ENCODE peak calls at places on chromosomes 12 and 14, in nine cellular contexts. O, H, N, K, P, J, I, M and C are unnamed samples.

GRCh38 chr12:46108721-46109120 is 118.3 kb upstream of the SCAF11 start:
- DNase-seq in O (no peak), H (no peak), N (no peak), K (no peak), P (no peak), J (no peak), I (no peak), M (no peak), C (no peak)

GRCh38 chr12:90546511-90546910 is 408.5 kb downstream of the CCER1 start:
- DNase-seq in O (no peak), H (no peak), N (no peak), K (no peak), P (no peak), J (no peak), I (no peak), M (no peak), C (no peak)

GRCh38 chr14:55180434-55180833 is 11.0 kb downstream of the DLGAP5 start:
- DNase-seq in O (no peak), H (no peak), N (no peak), K (no peak), P (peak; percentile 18), J (no peak), I (no peak), M (no peak), C (no peak)

GRCh38 chr12:82635263-82635662 is 51.4 kb upstream of the TMTC2 start:
- DNase-seq in O (no peak), H (no peak), N (no peak), K (no peak), P (no peak), J (no peak), I (no peak), M (no peak), C (no peak)

GRCh38 chr14:78425332-78425731 is 255.2 kb downstream of the NRXN3 start:
- DNase-seq in O (no peak), H (no peak), N (no peak), K (no peak), P (no peak), J (no peak), I (no peak), M (no peak), C (no peak)

GRCh38 chr12:96352161-96352835 is 47.9 kb downstream of the CDK17 start:
- DNase-seq in O (no peak), H (no peak), N (no peak), K (no peak), P (no peak), J (no peak), I (no peak), M (no peak), C (no peak)

GRCh38 chr14:101020971-101021370 is 117.4 kb upstream of the RTL1 start:
- DNase-seq in O (no peak), H (no peak), N (no peak), K (peak; percentile 1), P (no peak), J (no peak), I (no peak), M (no peak), C (peak; percentile 17)

GRCh38 chr12:1583421-1584078 is 10.8 kb downstream of the FBXL14 start:
- DNase-seq in O (peak; percentile 83), H (peak; percentile 78), N (peak; percentile 42), K (peak; percentile 74), P (peak; percentile 79), J (peak; percentile 55), I (peak; percentile 36), M (peak; percentile 41), C (no peak)

GRCh38 chr14:72243309-72243708 is 311.1 kb downstream of the RGS6 start:
- DNase-seq in O (no peak), H (no peak), N (no peak), K (no peak), P (no peak), J (no peak), I (no peak), M (no peak), C (no peak)

GRCh38 chr12:82781288-82782078 is 94.8 kb downstream of the TMTC2 start:
- DNase-seq in O (no peak), H (no peak), N (no peak), K (no peak), P (peak; percentile 55), J (no peak), I (no peak), M (no peak), C (no peak)

GRCh38 chr12:1350055-1350933 is 244.1 kb downstream of the FBXL14 start:
- DNase-seq in O (no peak), H (no peak), N (no peak), K (no peak), P (peak; percentile 95), J (no peak), I (no peak), M (no peak), C (no peak)

GRCh38 chr14:104346112-104346462 is 207.7 kb downstream of the KIF26A start:
- DNase-seq in O (no peak), H (no peak), N (no peak), K (no peak), P (no peak), J (no peak), I (no peak), M (no peak), C (no peak)

GRCh38 chr12:117970334-117970733 is 1.5 kb upstream of the KSR2 start:
- DNase-seq in O (no peak), H (no peak), N (no peak), K (no peak), P (no peak), J (no peak), I (no peak), M (no peak), C (no peak)

GRCh38 chr14:103867523-103867953 is 20.2 kb upstream of the PPP1R13B start:
- DNase-seq in O (no peak), H (peak; percentile 71), N (no peak), K (no peak), P (no peak), J (no peak), I (no peak), M (no peak), C (peak; percentile 50)

GRCh38 chr12:31728289-31728916 is 418 bp downstream of the AMN1 start:
- DNase-seq in O (peak; percentile 73), H (peak; percentile 37), N (no peak), K (no peak), P (no peak), J (no peak), I (no peak), M (no peak), C (peak; percentile 69)

GRCh38 chr14:99143793-99144192 is 128.2 kb downstream of the BCL11B start:
- DNase-seq in O (no peak), H (no peak), N (no peak), K (no peak), P (no peak), J (no peak), I (no peak), M (no peak), C (no peak)

GRCh38 chr12:57546438-57547365 is at the start of gene DCTN2:
- DNase-seq in O (peak; percentile 98), H (peak; percentile 90), N (peak; percentile 86), K (peak; percentile 88), P (peak; percentile 94), J (peak; percentile 88), I (peak; percentile 90), M (peak; percentile 94), C (peak; percentile 83)

GRCh38 chr12:106123551-106123991 is 15.2 kb downstream of the NUAK1 start:
- DNase-seq in O (no peak), H (no peak), N (no peak), K (no peak), P (no peak), J (no peak), I (no peak), M (no peak), C (no peak)

GRCh38 chr14:63692309-63693020 is 35.4 kb downstream of the SGPP1 start:
- DNase-seq in O (no peak), H (no peak), N (no peak), K (no peak), P (peak; percentile 13), J (no peak), I (no peak), M (no peak), C (no peak)

GRCh38 chr14:26526132-26526531 is 71.7 kb downstream of the NOVA1 start:
- DNase-seq in O (no peak), H (no peak), N (no peak), K (no peak), P (peak; percentile 26), J (no peak), I (no peak), M (no peak), C (no peak)

GRCh38 chr14:71238835-71239234 is 331.6 kb downstream of the PCNX1 start:
- DNase-seq in O (no peak), H (no peak), N (no peak), K (no peak), P (no peak), J (no peak), I (no peak), M (no peak), C (no peak)

GRCh38 chr14:80278293-80279037 is 67.2 kb upstream of the DIO2 start:
- DNase-seq in O (no peak), H (no peak), N (no peak), K (no peak), P (peak; percentile 71), J (no peak), I (no peak), M (no peak), C (no peak)

GRCh38 chr14:63547798-63548335 is 4.7 kb upstream of the PPP2R5E start:
- DNase-seq in O (no peak), H (no peak), N (no peak), K (no peak), P (no peak), J (no peak), I (no peak), M (no peak), C (no peak)

GRCh38 chr12:127355061-127355820 is 911.7 kb upstream of the TMEM132C start:
- DNase-seq in O (peak; percentile 12), H (no peak), N (no peak), K (no peak), P (peak; percentile 11), J (no peak), I (no peak), M (no peak), C (no peak)

GRCh38 chr12:22286569-22286968 is 47.9 kb downstream of the ST8SIA1 start:
- DNase-seq in O (no peak), H (no peak), N (no peak), K (no peak), P (peak; percentile 100), J (no peak), I (no peak), M (no peak), C (no peak)

GRCh38 chr12:110079477-110080400 is 31.4 kb upstream of the C12orf76 start:
- DNase-seq in O (no peak), H (no peak), N (peak; percentile 59), K (no peak), P (peak; percentile 13), J (peak; percentile 66), I (peak; percentile 54), M (peak; percentile 62), C (no peak)

GRCh38 chr14:36367985-36368774 is 47.7 kb upstream of the MBIP start:
- DNase-seq in O (no peak), H (no peak), N (no peak), K (no peak), P (no peak), J (no peak), I (no peak), M (no peak), C (no peak)

GRCh38 chr12:110012137-110012536 is 12.9 kb downstream of the ANKRD13A start:
- DNase-seq in O (no peak), H (no peak), N (no peak), K (no peak), P (no peak), J (peak; percentile 14), I (no peak), M (no peak), C (no peak)

GRCh38 chr12:40734283-40734682 is 42.0 kb downstream of the CNTN1 start:
- DNase-seq in O (no peak), H (no peak), N (no peak), K (no peak), P (no peak), J (no peak), I (no peak), M (no peak), C (no peak)

GRCh38 chr12:106205208-106206069 is 42.4 kb downstream of the CKAP4 start:
- DNase-seq in O (no peak), H (peak; percentile 39), N (no peak), K (no peak), P (no peak), J (no peak), I (no peak), M (no peak), C (no peak)

GRCh38 chr12:27190761-27191160 is 53.3 kb upstream of the STK38L start:
- DNase-seq in O (no peak), H (no peak), N (no peak), K (no peak), P (peak; percentile 91), J (no peak), I (no peak), M (no peak), C (no peak)